ENCODE peak calls at places on chromosomes 3 and 15, in nine cellular contexts. U, G, S, V, C, R, I, K and W are unnamed samples. For H3K4me1, the result is how much of the 10 kb centered on the place peaks cover.

GRCh38 chr3:25423780-25424179 is 4.3 kb upstream of the RARB start:
- DNase-seq in I (no peak), C (no peak), R (no peak), K (no peak), G (no peak), U (no peak), S (no peak), V (no peak), W (no peak)

GRCh38 chr3:43166406-43166805 is 60.5 kb upstream of the POMGNT2 start:
- DNase-seq in U (no peak), I (no peak), C (no peak), R (no peak), S (no peak), G (no peak), V (no peak), K (no peak), W (no peak)

GRCh38 chr15:62994439-62994838 is 48.1 kb upstream of the TPM1 start:
- DNase-seq in R (no peak), I (no peak), K (no peak), U (no peak), G (no peak), C (no peak), S (no peak), V (no peak), W (no peak)

GRCh38 chr15:45417303-45417950 is 39.1 kb upstream of the GATM start:
- DNase-seq in R (no peak), G (no peak), V (no peak), K (no peak), I (peak), C (no peak), S (no peak), U (no peak), W (no peak)

GRCh38 chr15:40755821-40756220 is 767 bp upstream of the RMDN3 start:
- DNase-seq in I (no peak), S (no peak), U (no peak), R (no peak), V (no peak), C (no peak), G (no peak), K (no peak), W (no peak)

GRCh38 chr15:23546158-23546557 is 19.3 kb upstream of the MKRN3 start:
- DNase-seq in G (no peak), V (no peak), K (no peak), S (no peak), R (no peak), U (no peak), C (no peak), I (no peak), W (no peak)

GRCh38 chr3:157938154-157938774 is 168.0 kb downstream of the SHOX2 start:
- DNase-seq in U (no peak), I (no peak), K (no peak), S (no peak), G (no peak), R (no peak), C (no peak), V (no peak), W (no peak)

GRCh38 chr3:170056710-170057454 is 19.1 kb downstream of the GPR160 start:
- DNase-seq in R (no peak), C (no peak), K (no peak), G (no peak), S (peak), V (no peak), U (no peak), I (no peak), W (no peak)

GRCh38 chr15:85624241-85624855 is 170.4 kb downstream of the KLHL25 start:
- DNase-seq in G (no peak), S (no peak), C (no peak), U (no peak), V (no peak), I (no peak), K (no peak), R (no peak), W (no peak)

GRCh38 chr3:193978446-193978845 is 157.5 kb upstream of the HES1 start:
- DNase-seq in R (no peak), S (no peak), U (no peak), G (no peak), K (no peak), V (no peak), C (no peak), I (no peak), W (no peak)

GRCh38 chr15:59686389-59686788 is 2.7 kb downstream of the BNIP2 start:
- DNase-seq in V (no peak), C (no peak), U (no peak), G (no peak), S (peak), I (no peak), R (peak), K (no peak), W (peak)

GRCh38 chr3:21599890-21600289 is 151.1 kb downstream of the ZNF385D start:
- DNase-seq in G (no peak), S (no peak), U (no peak), C (no peak), R (no peak), K (no peak), V (no peak), I (no peak), W (no peak)

GRCh38 chr3:100151024-100151707 is 36.9 kb upstream of the FILIP1L start:
- DNase-seq in I (no peak), S (no peak), R (no peak), C (no peak), G (no peak), U (no peak), V (no peak), K (no peak), W (no peak)

GRCh38 chr15:100573526-100573925 is 28.5 kb downstream of the LINS1 start:
- DNase-seq in U (no peak), I (no peak), G (no peak), K (no peak), C (no peak), V (no peak), S (no peak), R (no peak), W (no peak)

GRCh38 chr15:55282284-55282833 is 7.3 kb downstream of the RAB27A start:
- DNase-seq in C (no peak), G (no peak), V (no peak), R (no peak), I (peak), U (no peak), S (no peak), K (no peak), W (no peak)

GRCh38 chr3:159007331-159007730 is 205.5 kb downstream of the MFSD1 start:
- DNase-seq in G (no peak), C (no peak), R (no peak), I (no peak), U (no peak), S (no peak), K (no peak), V (no peak), W (no peak)

GRCh38 chr15:99450896-99451358 is 114.9 kb upstream of the MEF2A start:
- DNase-seq in R (peak), V (no peak), K (peak), S (no peak), C (peak), G (peak), I (no peak), U (no peak), W (peak)

GRCh38 chr3:188764609-188765008 is 407.2 kb upstream of the TPRG1 start:
- DNase-seq in G (no peak), U (no peak), K (no peak), S (no peak), V (no peak), R (no peak), C (no peak), I (no peak), W (no peak)

GRCh38 chr3:189756651-189757078 is 125.5 kb downstream of the TP63 start:
- DNase-seq in R (no peak), G (no peak), K (no peak), C (no peak), V (no peak), U (no peak), S (no peak), I (no peak), W (no peak)

GRCh38 chr3:42071720-42072582 is 19.2 kb upstream of the TRAK1 start:
- DNase-seq in R (peak), G (peak), U (peak), I (no peak), K (no peak), C (peak), S (no peak), V (peak), W (peak)

GRCh38 chr15:67762610-67763368 is 62.5 kb upstream of the SKOR1 start:
- DNase-seq in U (no peak), G (no peak), I (no peak), C (no peak), K (no peak), V (no peak), S (peak), R (no peak), W (no peak)

GRCh38 chr3:46706771-46707582 is 5.8 kb downstream of the TMIE start:
- DNase-seq in C (peak), S (no peak), G (no peak), R (peak), V (peak), U (no peak), K (no peak), I (no peak), W (no peak)

GRCh38 chr15:81312790-81313543 is 11.0 kb downstream of the STARD5 start:
- DNase-seq in S (no peak), I (no peak), U (peak), K (peak), G (peak), C (peak), V (peak), R (peak), W (peak)

GRCh38 chr3:41688595-41689380 is 273.1 kb downstream of the ULK4 start:
- DNase-seq in I (no peak), K (no peak), C (no peak), R (no peak), V (no peak), S (no peak), U (no peak), G (no peak), W (no peak)

GRCh38 chr3:31752305-31753049 is 219.8 kb downstream of the STT3B start:
- DNase-seq in V (no peak), C (no peak), I (no peak), G (no peak), S (no peak), K (no peak), U (no peak), R (no peak), W (no peak)

GRCh38 chr3:69739204-69740102 is at the start of gene MITF:
- DNase-seq in I (peak), V (peak), R (peak), C (peak), U (peak), K (peak), G (peak), S (peak), W (peak)

GRCh38 chr15:73873889-73874511 is 636 bp downstream of the TBC1D21 start:
- DNase-seq in R (no peak), U (peak), G (peak), S (no peak), I (peak), V (no peak), C (no peak), K (no peak), W (no peak)

GRCh38 chr3:46496745-46497555 is 826 bp upstream of the RTP3 start:
- DNase-seq in K (no peak), U (peak), C (no peak), S (peak), G (no peak), V (no peak), I (no peak), R (peak), W (no peak)

GRCh38 chr3:10672422-10672821 is 143.6 kb upstream of the SLC6A11 start:
- DNase-seq in G (no peak), V (no peak), U (no peak), C (no peak), I (no peak), R (no peak), S (no peak), K (no peak), W (no peak)

GRCh38 chr3:38960953-38961622 is 90.7 kb downstream of the SCN11A start:
- DNase-seq in C (peak), K (no peak), S (peak), V (no peak), G (peak), U (peak), R (peak), I (peak), W (peak)

GRCh38 chr15:31346367-31347066 is 19.9 kb downstream of the KLF13 start:
- DNase-seq in K (no peak), S (no peak), R (no peak), V (no peak), I (no peak), C (no peak), U (no peak), G (no peak), W (peak)

GRCh38 chr15:63502137-63502801 is 2.1 kb upstream of the USP3 start:
- DNase-seq in S (no peak), C (no peak), R (peak), G (peak), V (no peak), K (no peak), I (no peak), U (no peak), W (no peak)

GRCh38 chr3:58099850-58100249 is 91.6 kb downstream of the FLNB start:
- DNase-seq in R (no peak), U (no peak), G (no peak), K (no peak), C (no peak), S (no peak), V (no peak), I (no peak), W (no peak)

GRCh38 chr15:49847436-49847835 is 226.6 kb downstream of the DTWD1 start:
- DNase-seq in I (no peak), C (no peak), V (no peak), G (no peak), R (no peak), U (no peak), K (no peak), S (no peak), W (no peak)

GRCh38 chr15:43270676-43271306 is 4.1 kb upstream of the TGM5 start:
- DNase-seq in K (no peak), S (no peak), G (no peak), U (no peak), I (no peak), R (no peak), C (no peak), V (no peak), W (peak)

GRCh38 chr3:186821429-186822367 is 15.4 kb upstream of the RFC4 start:
- DNase-seq in V (no peak), G (no peak), C (no peak), R (no peak), I (peak), S (no peak), K (no peak), U (no peak), W (no peak)

GRCh38 chr3:103785537-103785936 is 1350.7 kb downstream of the ZPLD1 start:
- DNase-seq in V (no peak), K (no peak), R (no peak), G (no peak), S (no peak), U (no peak), C (no peak), I (no peak), W (no peak)

GRCh38 chr3:46406786-46407611 is at the start of the genes CCR5AS and CCRL2:
- DNase-seq in S (no peak), K (no peak), V (no peak), U (no peak), G (peak), I (peak), C (no peak), R (peak), W (peak)

GRCh38 chr3:29565236-29565635 is 284.4 kb downstream of the RBMS3 start:
- DNase-seq in V (no peak), S (no peak), K (no peak), R (no peak), G (no peak), I (no peak), C (no peak), U (no peak), W (no peak)

GRCh38 chr15:58932791-58933310 is 628 bp downstream of the SLTM start:
- DNase-seq in C (no peak), R (no peak), S (no peak), G (peak), U (no peak), I (no peak), V (no peak), K (no peak), W (no peak)

GRCh38 chr3:4980229-4981159 is 1.3 kb downstream of the BHLHE40 start:
- DNase-seq in R (peak), I (peak), V (peak), C (peak), S (peak), K (peak), U (peak), G (peak), W (peak)
- H3K4me1 ChIP-seq in R (half or more), I (half or more), V (half or more), C (under half), S (under half), K (half or more), U (under half), G (half or more), W (half or more)

GRCh38 chr15:90348456-90348855 is 3.6 kb upstream of the ZNF774 start:
- DNase-seq in V (no peak), G (no peak), K (no peak), U (no peak), C (no peak), S (no peak), I (no peak), R (no peak), W (no peak)
- H3K27ac ChIP-seq in V (no peak), G (no peak), K (no peak), U (no peak), C (no peak), S (no peak), I (no peak), R (no peak), W (no peak)

GRCh38 chr3:48897401-48898376 is 993 bp downstream of the SLC25A20 start:
- DNase-seq in S (no peak), U (no peak), V (no peak), R (peak), K (no peak), G (no peak), C (no peak), I (no peak), W (no peak)
- TF ChIP-seq EP300 in S (no peak), U (no peak), V (no peak), R (no peak), K (no peak), G (no peak), C (no peak), I (no peak), W (no peak)

DNA sequence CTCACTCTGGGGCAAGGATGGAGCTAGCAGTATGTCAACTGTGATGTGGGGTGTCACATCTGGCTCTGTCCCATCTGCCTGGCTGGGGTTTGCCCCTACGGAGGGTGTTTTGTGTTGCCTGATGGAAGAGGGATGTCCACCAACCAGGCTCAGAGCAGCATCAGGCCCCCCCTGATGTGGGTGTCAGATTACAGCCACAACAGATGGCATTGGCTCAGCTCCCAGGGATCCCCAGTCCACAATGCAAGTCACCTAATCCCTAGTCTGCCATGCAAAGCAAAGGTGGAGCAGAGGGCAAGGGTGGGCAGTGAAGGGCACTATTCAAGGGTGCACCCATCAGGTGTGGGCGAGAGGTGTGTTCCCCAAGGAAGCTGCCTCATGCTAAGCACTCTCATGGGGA is 48.9 kb upstream of the AMOTL2 start:
- DNase-seq in R (no peak), K (no peak), G (no peak), C (no peak), I (no peak), S (no peak), U (no peak), V (no peak), W (no peak)
- H3K4me1 ChIP-seq in R (under half), K (under half), G (under half), C (under half), I (under half), S (under half), U (under half), V (under half), W (under half)

DNA sequence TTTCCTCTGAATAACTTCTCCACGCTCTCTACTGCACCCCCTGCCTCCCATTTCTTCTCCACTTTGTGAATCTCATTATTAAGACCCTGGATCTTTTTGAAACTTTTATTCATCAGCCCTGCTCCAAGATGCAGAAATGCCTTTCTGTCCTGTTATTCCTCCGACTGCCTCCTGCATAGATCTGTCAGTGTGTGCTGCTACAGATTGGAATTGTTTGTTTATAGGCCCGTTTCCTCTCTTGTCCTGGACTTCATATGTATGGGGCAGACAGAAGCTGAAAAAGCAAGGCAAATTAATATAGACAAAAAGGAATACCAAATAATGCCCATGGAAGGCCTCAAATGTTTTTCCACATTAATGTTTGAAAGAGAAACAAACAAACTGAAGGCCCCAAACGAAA is 8.6 kb downstream of the CHST2 start:
- DNase-seq in I (no peak), V (no peak), K (no peak), S (no peak), R (no peak), C (no peak), G (no peak), U (no peak), W (no peak)
- H3K27ac ChIP-seq in I (no peak), V (no peak), K (no peak), S (no peak), R (no peak), C (no peak), G (no peak), U (no peak), W (peak)